ENCODE peak calls at places on chromosomes 6 and 20, in four cellular contexts. One of them, this sample, is unnamed.

GRCh38 chr6:103516336-103516735 is 1343.4 kb downstream of the HACE1 start:
- DNase-seq in GM12878: no peak
- DNase-seq in K562: no peak
- DNase-seq in HepG2: no peak
- DNase-seq in this sample: no peak

GRCh38 chr6:47019941-47020340 is 22.2 kb downstream of the ADGRF1 start:
- DNase-seq in GM12878: no peak
- DNase-seq in K562: no peak
- DNase-seq in HepG2: no peak
- DNase-seq in this sample: no peak

GRCh38 chr6:160992323-160993314 is 1.1 kb downstream of the MAP3K4 start:
- DNase-seq in GM12878: no peak
- DNase-seq in K562: peak
- DNase-seq in HepG2: peak
- DNase-seq in this sample: peak

GRCh38 chr6:138290563-138290962 is 72.3 kb upstream of the PBOV1 start:
- DNase-seq in GM12878: no peak
- DNase-seq in K562: no peak
- DNase-seq in HepG2: no peak
- DNase-seq in this sample: no peak

GRCh38 chr6:54288476-54288875 is 19.8 kb upstream of the TINAG start:
- DNase-seq in GM12878: no peak
- DNase-seq in K562: no peak
- DNase-seq in HepG2: no peak
- DNase-seq in this sample: no peak

GRCh38 chr6:37454420-37455125 is 21.6 kb downstream of the CMTR1 start:
- DNase-seq in GM12878: no peak
- DNase-seq in K562: no peak
- DNase-seq in HepG2: no peak
- DNase-seq in this sample: no peak

GRCh38 chr6:37877373-37878149 is 58.0 kb downstream of the ZFAND3 start:
- DNase-seq in GM12878: no peak
- DNase-seq in K562: no peak
- DNase-seq in HepG2: no peak
- DNase-seq in this sample: no peak

GRCh38 chr20:3785240-3786125 is 1.1 kb downstream of the CENPB start:
- DNase-seq in GM12878: no peak
- DNase-seq in K562: peak
- DNase-seq in HepG2: no peak
- DNase-seq in this sample: no peak

GRCh38 chr20:57210054-57210910 is 56.2 kb downstream of the BMP7 start:
- DNase-seq in GM12878: no peak
- DNase-seq in K562: no peak
- DNase-seq in HepG2: peak
- DNase-seq in this sample: no peak

GRCh38 chr20:33444797-33445560 is 1.4 kb upstream of the SNTA1 start:
- DNase-seq in GM12878: no peak
- DNase-seq in K562: no peak
- DNase-seq in HepG2: peak
- DNase-seq in this sample: no peak

GRCh38 chr20:13771853-13772453 is 12.8 kb downstream of the ESF1 start:
- DNase-seq in GM12878: no peak
- DNase-seq in K562: no peak
- DNase-seq in HepG2: peak
- DNase-seq in this sample: no peak

GRCh38 chr6:52566853-52567279 is 10.0 kb downstream of the TRAM2 start:
- DNase-seq in GM12878: no peak
- DNase-seq in K562: no peak
- DNase-seq in HepG2: peak
- DNase-seq in this sample: no peak

GRCh38 chr6:2124260-2124709 is 121.1 kb downstream of the GMDS start:
- DNase-seq in GM12878: no peak
- DNase-seq in K562: no peak
- DNase-seq in HepG2: no peak
- DNase-seq in this sample: peak

GRCh38 chr6:31139599-31139998 is 733 bp upstream of the PSORS1C2 start:
- DNase-seq in GM12878: no peak
- DNase-seq in K562: no peak
- DNase-seq in HepG2: no peak
- DNase-seq in this sample: no peak

GRCh38 chr20:25000268-25000801 is 7.8 kb upstream of the APMAP start:
- DNase-seq in GM12878: no peak
- DNase-seq in K562: no peak
- DNase-seq in HepG2: no peak
- DNase-seq in this sample: no peak

GRCh38 chr6:123909989-123910388 is 106.3 kb downstream of the NKAIN2 start:
- DNase-seq in GM12878: no peak
- DNase-seq in K562: no peak
- DNase-seq in HepG2: no peak
- DNase-seq in this sample: no peak

GRCh38 chr6:99662616-99663015 is 56.0 kb downstream of the PRDM13 start:
- DNase-seq in GM12878: no peak
- DNase-seq in K562: no peak
- DNase-seq in HepG2: no peak
- DNase-seq in this sample: no peak

GRCh38 chr20:64194269-64194668 is 30.0 kb downstream of the MYT1 start:
- DNase-seq in GM12878: no peak
- DNase-seq in K562: no peak
- DNase-seq in HepG2: no peak
- DNase-seq in this sample: no peak

GRCh38 chr6:31836036-31836675 is 8.6 kb downstream of the HSPA1B start:
- DNase-seq in GM12878: no peak
- DNase-seq in K562: peak
- DNase-seq in HepG2: no peak
- DNase-seq in this sample: no peak

GRCh38 chr6:16511723-16512584 is 249.3 kb downstream of the ATXN1 start:
- DNase-seq in GM12878: peak
- DNase-seq in K562: no peak
- DNase-seq in HepG2: no peak
- DNase-seq in this sample: no peak

GRCh38 chr20:5364997-5365597 is 48.3 kb upstream of the PROKR2 start:
- DNase-seq in GM12878: no peak
- DNase-seq in K562: no peak
- DNase-seq in HepG2: no peak
- DNase-seq in this sample: no peak

GRCh38 chr20:51553897-51554504 is 11.5 kb upstream of the NFATC2 start:
- DNase-seq in GM12878: no peak
- DNase-seq in K562: no peak
- DNase-seq in HepG2: no peak
- DNase-seq in this sample: no peak

GRCh38 chr6:42820509-42821340 is 38.9 kb downstream of the BICRAL start:
- DNase-seq in GM12878: no peak
- DNase-seq in K562: no peak
- DNase-seq in HepG2: no peak
- DNase-seq in this sample: no peak

GRCh38 chr20:51613576-51613975 is 71.1 kb upstream of the NFATC2 start:
- DNase-seq in GM12878: no peak
- DNase-seq in K562: no peak
- DNase-seq in HepG2: no peak
- DNase-seq in this sample: no peak

GRCh38 chr6:103264020-103264419 is 1595.7 kb downstream of the HACE1 start:
- DNase-seq in GM12878: no peak
- DNase-seq in K562: no peak
- DNase-seq in HepG2: no peak
- DNase-seq in this sample: no peak

GRCh38 chr20:17612975-17613327 is 43.1 kb downstream of the DSTN start:
- DNase-seq in GM12878: no peak
- DNase-seq in K562: no peak
- DNase-seq in HepG2: no peak
- DNase-seq in this sample: no peak

GRCh38 chr20:5205348-5206210 is 78.8 kb downstream of the CDS2 start:
- DNase-seq in GM12878: no peak
- DNase-seq in K562: peak
- DNase-seq in HepG2: peak
- DNase-seq in this sample: peak

GRCh38 chr6:137112067-137112355 is 61.4 kb downstream of the IL22RA2 start:
- DNase-seq in GM12878: no peak
- DNase-seq in K562: no peak
- DNase-seq in HepG2: no peak
- DNase-seq in this sample: no peak

GRCh38 chr6:41228616-41229015 is 467 bp downstream of the TREML4 start:
- DNase-seq in GM12878: no peak
- DNase-seq in K562: no peak
- DNase-seq in HepG2: no peak
- DNase-seq in this sample: peak

GRCh38 chr6:149065658-149066556 is 251.6 kb upstream of the TAB2 start:
- DNase-seq in GM12878: peak
- DNase-seq in K562: no peak
- DNase-seq in HepG2: no peak
- DNase-seq in this sample: no peak

GRCh38 chr20:43387737-43388136 is 70.0 kb upstream of the SRSF6 start:
- DNase-seq in GM12878: no peak
- DNase-seq in K562: no peak
- DNase-seq in HepG2: no peak
- DNase-seq in this sample: no peak

GRCh38 chr6:28489366-28490190 is 26.0 kb downstream of the GPX6 start:
- DNase-seq in GM12878: peak
- DNase-seq in K562: peak
- DNase-seq in HepG2: peak
- DNase-seq in this sample: peak

GRCh38 chr6:35494161-35494563 is 2.7 kb downstream of the TEAD3 start:
- DNase-seq in GM12878: no peak
- DNase-seq in K562: no peak
- DNase-seq in HepG2: no peak
- DNase-seq in this sample: no peak

GRCh38 chr6:35495258-35496035 is 1.4 kb downstream of the TEAD3 start:
- DNase-seq in GM12878: no peak
- DNase-seq in K562: no peak
- DNase-seq in HepG2: no peak
- DNase-seq in this sample: no peak

GRCh38 chr6:35492664-35493284 is 4.1 kb downstream of the TEAD3 start:
- DNase-seq in GM12878: no peak
- DNase-seq in K562: no peak
- DNase-seq in HepG2: no peak
- DNase-seq in this sample: no peak

GRCh38 chr6:35491558-35492541 is 5.0 kb downstream of the TEAD3 start:
- DNase-seq in GM12878: no peak
- DNase-seq in K562: no peak
- DNase-seq in HepG2: no peak
- DNase-seq in this sample: no peak

DNA sequence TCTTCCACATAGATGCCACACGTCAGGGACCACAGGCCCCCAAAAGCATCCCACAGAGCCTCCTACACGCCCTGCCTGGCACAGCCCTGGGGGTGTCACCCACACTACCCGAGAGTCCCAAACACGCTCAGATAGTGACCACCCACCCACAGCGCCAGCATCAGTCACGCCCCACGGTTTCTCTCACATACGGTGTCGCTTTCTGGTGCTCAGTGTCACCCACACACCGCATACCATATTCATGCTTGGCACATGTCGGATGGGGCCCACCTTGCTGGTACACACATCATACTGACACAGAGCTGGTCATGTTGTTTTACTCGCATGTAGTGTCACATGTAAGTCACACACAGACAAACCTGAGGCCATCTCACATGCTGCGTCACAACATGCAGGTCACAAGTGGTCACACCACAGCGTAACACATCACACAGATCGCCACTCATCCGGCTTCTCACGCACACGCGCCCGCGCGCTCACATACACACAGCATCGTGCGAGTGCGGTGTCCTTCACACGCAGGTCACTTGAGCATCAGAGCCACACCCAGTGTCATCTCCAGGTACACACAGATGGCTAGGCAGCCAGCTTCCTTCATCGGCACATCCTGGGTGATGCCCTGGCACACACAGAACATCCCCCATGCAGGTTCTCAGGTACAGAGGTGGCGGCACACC is 3.4 kb downstream of the TEAD3 start:
- DNase-seq in GM12878: no peak
- DNase-seq in K562: no peak
- DNase-seq in HepG2: no peak
- DNase-seq in this sample: no peak
- TF ChIP-seq SP1 in GM12878: no peak
- TF ChIP-seq SP1 in K562: no peak
- TF ChIP-seq SP1 in HepG2: no peak
- TF ChIP-seq SP1 in this sample: no peak

DNA sequence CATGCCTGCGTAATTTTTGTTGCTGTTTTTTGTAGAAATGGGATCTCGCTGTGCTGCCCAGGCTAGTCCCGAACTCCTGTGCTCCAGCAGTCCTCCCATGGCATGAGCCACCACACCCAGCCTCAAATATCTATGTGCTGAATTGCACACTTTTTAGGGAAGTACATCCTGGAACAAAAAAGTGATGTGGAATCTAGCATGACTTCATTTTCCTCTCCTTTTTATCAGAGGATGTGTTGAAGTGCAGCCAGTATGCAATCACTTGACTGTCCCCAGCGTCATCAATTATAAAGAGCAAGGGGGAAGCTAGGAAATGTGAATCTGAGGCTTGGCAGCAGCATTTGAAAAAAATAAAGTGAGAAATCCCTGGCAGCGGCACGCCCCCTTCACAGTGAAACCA is 6.4 kb upstream of the EXOC2 start:
- DNase-seq in GM12878: no peak
- DNase-seq in K562: no peak
- DNase-seq in HepG2: no peak
- DNase-seq in this sample: no peak
- TF ChIP-seq BHLHE40 in GM12878: no peak
- TF ChIP-seq BHLHE40 in K562: no peak
- TF ChIP-seq BHLHE40 in HepG2: no peak
- TF ChIP-seq BHLHE40 in this sample: no peak

GRCh38 chr6:168124161-168124560 is 45.1 kb upstream of the FRMD1 start:
- DNase-seq in GM12878: no peak
- DNase-seq in K562: no peak
- DNase-seq in HepG2: no peak
- DNase-seq in this sample: no peak

GRCh38 chr6:168127384-168127868 is 48.4 kb upstream of the FRMD1 start:
- DNase-seq in GM12878: no peak
- DNase-seq in K562: no peak
- DNase-seq in HepG2: no peak
- DNase-seq in this sample: no peak

GRCh38 chr6:168126566-168127383 is 47.8 kb upstream of the FRMD1 start:
- DNase-seq in GM12878: no peak
- DNase-seq in K562: no peak
- DNase-seq in HepG2: no peak
- DNase-seq in this sample: no peak

GRCh38 chr6:168124921-168125320 is 45.9 kb upstream of the FRMD1 start:
- DNase-seq in GM12878: no peak
- DNase-seq in K562: no peak
- DNase-seq in HepG2: no peak
- DNase-seq in this sample: no peak

GRCh38 chr6:168125429-168126001 is 46.5 kb upstream of the FRMD1 start:
- DNase-seq in GM12878: no peak
- DNase-seq in K562: no peak
- DNase-seq in HepG2: no peak
- DNase-seq in this sample: no peak
- TF ChIP-seq TARDBP in GM12878: no peak
- TF ChIP-seq TARDBP in K562: no peak
- TF ChIP-seq TARDBP in HepG2: no peak
- TF ChIP-seq TARDBP in this sample: no peak

GRCh38 chr20:38127920-38128528 is 37.0 kb downstream of the TGM2 start:
- DNase-seq in GM12878: no peak
- DNase-seq in K562: no peak
- DNase-seq in HepG2: no peak
- DNase-seq in this sample: no peak
- TF ChIP-seq SP1 in GM12878: no peak
- TF ChIP-seq SP1 in K562: no peak
- TF ChIP-seq SP1 in HepG2: no peak
- TF ChIP-seq SP1 in this sample: no peak

GRCh38 chr6:143279385-143279784 is 171.1 kb downstream of the ADAT2 start:
- DNase-seq in GM12878: no peak
- DNase-seq in K562: peak
- DNase-seq in HepG2: peak
- DNase-seq in this sample: peak
- TF ChIP-seq BHLHE40 in GM12878: no peak
- TF ChIP-seq BHLHE40 in K562: no peak
- TF ChIP-seq BHLHE40 in HepG2: no peak
- TF ChIP-seq BHLHE40 in this sample: no peak

This sample was measured in HEK293T.